ENCODE peak calls at places on chromosomes 6 and 20, in five cellular contexts. U is H9, V is trophoblast cell, H is IMR-90, X is mesendoderm. G is an unnamed sample.

GRCh38 chr6:34223381-34223963 is 13.2 kb upstream of the HMGA1 start:
- DNase-seq in U (no peak), V (peak), H (no peak), X (no peak), G (no peak)

GRCh38 chr6:110530671-110531070 is 54.3 kb upstream of the SLC22A16 start:
- DNase-seq in U (no peak), V (no peak), H (peak), X (no peak), G (no peak)

GRCh38 chr6:52233975-52234823 is 10.1 kb downstream of the IL17F start:
- DNase-seq in U (peak), V (peak), H (peak), X (peak), G (peak)

GRCh38 chr6:125041740-125042459 is 79.7 kb downstream of the RNF217 start:
- DNase-seq in U (no peak), V (no peak), H (peak), X (no peak), G (no peak)

GRCh38 chr6:113329942-113330897 is 526.9 kb upstream of the MARCKS start:
- DNase-seq in U (no peak), V (peak), H (no peak), X (no peak), G (no peak)

GRCh38 chr20:15976047-15976731 is 597.1 kb downstream of the KIF16B start:
- DNase-seq in U (peak), V (peak), H (no peak), X (peak), G (peak)

GRCh38 chr20:41618807-41619294 is 674 bp upstream of the CHD6 start:
- DNase-seq in U (no peak), V (peak), H (no peak), X (no peak), G (no peak)

GRCh38 chr6:49713346-49713745 is at the start of gene CRISP2:
- DNase-seq in U (peak), V (no peak), H (no peak), X (no peak), G (no peak)

GRCh38 chr6:24990944-24991747 is 55.4 kb upstream of the RIPOR2 start:
- DNase-seq in U (no peak), V (no peak), H (no peak), X (no peak), G (no peak)

GRCh38 chr6:161891542-161891941 is 617.7 kb upstream of the AGPAT4 start:
- DNase-seq in U (no peak), V (no peak), H (no peak), X (peak), G (no peak)

GRCh38 chr6:112618796-112619195 is 271.7 kb downstream of the RFPL4B start:
- DNase-seq in U (peak), V (peak), H (no peak), X (peak), G (peak)

GRCh38 chr20:60000271-60001026 is 42.2 kb downstream of the CDH26 start:
- DNase-seq in U (no peak), V (no peak), H (no peak), X (no peak), G (no peak)

GRCh38 chr6:13358486-13358885 is 30.1 kb upstream of the TBC1D7 start:
- DNase-seq in U (no peak), V (no peak), H (no peak), X (no peak), G (no peak)

GRCh38 chr20:2470051-2470431 is 548 bp downstream of the SNRPB start:
- DNase-seq in U (no peak), V (peak), H (peak), X (peak), G (peak)

GRCh38 chr20:52152416-52152815 is 39.2 kb downstream of the ZFP64 start:
- DNase-seq in U (no peak), V (no peak), H (no peak), X (no peak), G (no peak)

GRCh38 chr6:70479236-70479635 is 65.9 kb downstream of the FAM135A start:
- DNase-seq in U (no peak), V (no peak), H (peak), X (no peak), G (no peak)

DNA sequence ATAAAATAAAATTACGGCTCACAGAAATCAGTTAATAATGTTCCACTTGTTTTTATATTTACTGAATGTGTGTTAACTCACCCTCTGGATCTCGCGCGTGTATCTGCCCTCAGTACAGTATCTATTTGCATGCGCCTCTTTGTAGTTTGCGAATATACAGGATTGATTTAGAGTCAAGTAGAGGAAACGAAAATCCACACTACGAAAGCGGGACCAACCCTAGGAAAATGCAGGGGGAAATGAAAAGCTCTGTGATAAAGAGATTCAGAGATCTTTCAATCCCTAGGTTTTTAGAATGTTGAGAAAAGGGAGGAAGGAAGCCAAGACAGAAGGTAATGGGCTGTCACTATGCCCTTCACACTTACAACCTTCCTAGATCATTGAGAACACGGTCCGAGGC is 928 bp upstream of the FUT9 start:
- DNase-seq in U (no peak), V (no peak), H (no peak), X (no peak), G (no peak)
- H3K18ac ChIP-seq in U (no peak), V (no peak), H (no peak), X (no peak), G (no peak)

GRCh38 chr20:37256286-37256685 is 5.3 kb downstream of the GHRH start:
- DNase-seq in U (no peak), V (no peak), H (no peak), X (no peak), G (no peak)
- H2BK5ac ChIP-seq in U (no peak), V (no peak), H (no peak), X (no peak), G (peak)

GRCh38 chr20:3818155-3819151 is 1.9 kb upstream of the AP5S1 start:
- DNase-seq in U (peak), V (peak), H (peak), X (peak), G (no peak)
- H3K18ac ChIP-seq in U (no peak), V (no peak), H (no peak), X (no peak), G (peak)

GRCh38 chr20:300345-300744 is 3.0 kb downstream of the ZCCHC3 start:
- DNase-seq in U (peak), V (no peak), H (no peak), X (peak), G (no peak)
- H2BK5ac ChIP-seq in U (no peak), V (no peak), H (peak), X (peak), G (no peak)

GRCh38 chr6:142372348-142372747 is 70.5 kb downstream of the ADGRG6 start:
- DNase-seq in U (no peak), V (peak), H (peak), X (peak), G (no peak)

GRCh38 chr6:142373268-142374089 is 71.7 kb downstream of the ADGRG6 start:
- DNase-seq in U (no peak), V (peak), H (peak), X (no peak), G (no peak)

GRCh38 chr6:142374965-142375733 is 73.3 kb downstream of the ADGRG6 start:
- DNase-seq in U (no peak), V (peak), H (peak), X (peak), G (peak)

GRCh38 chr6:142376115-142376514 is 74.3 kb downstream of the ADGRG6 start:
- DNase-seq in U (no peak), V (no peak), H (no peak), X (no peak), G (no peak)

DNA sequence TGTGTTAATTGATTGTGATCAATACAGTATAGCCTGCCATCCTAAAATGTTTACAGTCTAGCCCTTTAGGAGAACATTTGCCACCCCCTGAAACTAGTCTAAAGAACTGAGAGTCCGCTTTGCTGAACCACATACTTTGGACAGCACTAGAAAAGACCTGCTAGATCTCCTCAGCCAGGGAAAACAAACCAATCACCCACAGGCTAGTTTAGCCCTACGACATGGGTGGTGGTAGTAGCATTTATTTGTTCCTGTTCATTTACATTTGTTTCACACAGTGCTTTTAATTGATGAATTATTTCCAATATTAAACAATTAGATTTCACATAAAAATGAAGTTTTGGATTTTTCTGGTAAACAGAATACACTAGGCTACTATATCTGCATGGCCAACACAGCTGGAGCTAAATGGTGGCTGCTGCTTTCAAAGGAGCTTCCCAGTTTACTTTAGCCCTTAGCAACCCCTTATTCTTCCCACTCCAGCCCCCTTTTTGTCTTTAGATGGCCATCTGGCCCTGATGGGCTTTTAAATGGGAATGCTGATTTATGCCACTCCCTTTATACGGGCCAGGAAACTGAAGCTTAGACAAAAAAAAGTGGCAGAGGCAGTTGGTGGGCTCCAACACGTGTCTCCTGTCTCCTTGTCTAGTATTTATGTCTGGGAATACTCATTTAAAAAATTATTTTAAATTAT is 72.4 kb downstream of the ADGRG6 start:
- DNase-seq in U (peak), V (no peak), H (no peak), X (peak), G (no peak)
- H3K18ac ChIP-seq in U (no peak), V (peak), H (peak), X (no peak), G (no peak)

DNA sequence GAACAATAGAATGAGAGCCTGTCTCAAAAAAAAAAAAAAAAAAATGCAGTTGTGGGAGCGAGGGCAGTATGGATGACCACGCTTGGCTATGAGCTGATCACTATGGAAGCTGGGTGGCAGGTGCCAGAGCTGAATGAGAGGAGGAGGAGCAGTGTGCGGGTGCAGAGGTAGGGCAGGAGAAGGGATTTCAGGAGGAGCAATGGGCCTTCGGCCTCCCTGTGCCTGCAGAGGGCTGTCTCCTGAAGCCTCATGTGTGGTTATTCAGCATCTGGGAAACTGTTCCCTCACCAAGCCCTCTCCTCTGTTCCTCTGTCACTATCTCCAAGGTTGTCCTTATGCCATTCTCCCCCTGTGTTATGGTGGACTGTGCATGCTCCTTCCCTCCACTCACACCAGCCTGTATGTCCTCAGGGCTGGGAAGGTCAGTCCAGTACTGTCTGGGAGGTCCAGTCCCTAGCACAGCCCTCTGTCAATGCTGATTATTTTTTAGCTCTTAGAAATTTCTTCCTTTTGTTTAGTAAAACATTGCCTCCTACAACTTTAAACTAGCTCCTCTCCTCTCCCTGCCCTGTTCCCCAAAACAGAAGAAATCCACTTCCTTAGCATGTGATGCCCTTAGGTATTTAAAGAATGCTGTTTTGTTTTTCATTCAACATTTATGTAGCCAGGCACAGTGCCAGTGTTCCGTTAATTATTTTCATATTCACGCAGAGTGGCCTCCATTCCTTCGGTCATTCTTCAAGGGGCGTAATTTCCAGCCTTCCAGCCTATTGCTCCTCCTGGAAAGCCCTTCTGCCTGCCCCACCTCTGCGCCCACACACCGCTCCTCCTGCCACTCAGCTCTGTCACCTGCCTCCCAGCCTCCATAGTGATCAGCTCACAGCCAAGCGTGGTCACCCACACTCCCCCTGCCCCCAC is 48.9 kb downstream of the CNBD2 start:
- DNase-seq in U (no peak), V (no peak), H (peak), X (no peak), G (no peak)
- H2BK5ac ChIP-seq in U (no peak), V (no peak), H (peak), X (no peak), G (peak)

GRCh38 chr20:25250508-25250907 is 2.6 kb downstream of the PYGB start:
- DNase-seq in U (no peak), V (no peak), H (peak), X (no peak), G (no peak)

GRCh38 chr20:25247666-25248500 is at the start of gene PYGB:
- DNase-seq in U (peak), V (peak), H (peak), X (peak), G (peak)

GRCh38 chr20:25247100-25247665 is 702 bp upstream of the PYGB start:
- DNase-seq in U (peak), V (peak), H (peak), X (peak), G (peak)

GRCh38 chr20:25249198-25249931 is 1.5 kb downstream of the PYGB start:
- DNase-seq in U (peak), V (no peak), H (peak), X (no peak), G (no peak)

DNA sequence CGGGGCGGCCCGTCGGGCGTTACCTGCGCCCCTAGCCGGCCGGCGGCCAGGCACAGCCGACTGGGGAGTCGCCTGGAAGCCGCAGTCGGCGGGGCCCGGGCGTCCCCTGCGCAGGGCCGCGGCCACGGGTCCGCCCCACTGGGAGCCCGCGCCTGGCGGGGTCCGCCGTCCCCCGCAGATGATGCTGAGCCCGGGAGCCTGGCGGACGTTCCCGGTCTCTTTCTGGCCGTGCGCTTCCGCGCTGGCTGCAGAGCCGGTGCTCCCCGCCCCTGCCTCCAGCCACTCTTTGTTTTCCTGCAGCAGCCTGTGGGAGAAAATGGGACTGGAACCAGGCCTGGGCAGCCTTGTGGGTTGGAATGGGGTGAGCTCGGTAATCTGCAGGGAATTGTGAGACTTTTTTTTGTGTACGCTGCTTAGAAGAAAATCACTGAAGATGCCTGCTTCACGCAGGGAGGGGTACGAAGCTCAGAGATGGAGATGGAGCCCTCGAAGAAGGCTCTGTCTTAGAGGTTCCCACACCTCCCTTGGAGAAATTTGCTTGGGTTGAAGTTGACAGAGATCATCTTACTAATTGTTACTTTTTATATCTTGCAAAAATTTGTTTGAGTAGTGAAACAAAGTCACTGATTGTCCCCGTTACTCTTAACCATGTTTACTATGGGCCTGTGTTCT is 752 bp downstream of the PYGB start:
- DNase-seq in U (peak), V (peak), H (peak), X (peak), G (peak)
- H3K18ac ChIP-seq in U (no peak), V (no peak), H (peak), X (peak), G (peak)

DNA sequence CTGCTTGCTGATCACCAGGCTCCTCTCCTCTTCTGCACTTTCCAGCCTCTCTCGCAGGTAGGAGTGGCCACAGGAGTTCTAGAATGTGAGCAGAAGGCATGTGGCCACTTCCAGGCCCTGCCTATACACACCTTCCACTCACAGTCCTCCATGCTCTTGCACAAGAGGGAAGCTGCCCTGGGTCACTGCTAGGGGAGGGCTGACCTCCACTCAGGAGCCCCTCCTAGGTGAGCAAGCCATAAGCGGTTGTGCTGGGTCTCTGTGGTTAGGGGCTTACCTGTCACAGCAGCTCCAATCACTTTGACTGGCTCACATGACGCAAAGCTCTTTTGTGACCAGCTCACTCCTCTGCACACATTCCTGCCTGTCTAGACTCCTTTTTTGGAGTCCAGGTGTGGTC is 68.2 kb downstream of the TMEM242 start:
- DNase-seq in U (no peak), V (peak), H (no peak), X (no peak), G (no peak)
- H2BK5ac ChIP-seq in U (no peak), V (no peak), H (no peak), X (no peak), G (no peak)